ENCODE peak calls at places on chromosomes 5 and 9, in ten cellular contexts. One of them, this sample, is unnamed.

GRCh38 chr5:127875235-127876021 is 172.2 kb downstream of the CCDC192 start:
- DNase-seq in tibial artery: no peak
- DNase-seq in esophagus squamous epithelium: no peak
- DNase-seq in H1: peak; percentile 54
- DNase-seq in neuronal stem cell: peak; percentile 14
- DNase-seq in cardiac muscle cell: peak; percentile 84
- DNase-seq in psoas muscle: peak; percentile 28
- DNase-seq in transverse colon: peak; percentile 57
- DNase-seq in brain microvascular endothelial cell: peak; percentile 80
- DNase-seq in mammary epithelial cell: peak; percentile 51
- DNase-seq in this sample: peak; percentile 84

GRCh38 chr9:91659529-91660294 is 236.1 kb upstream of the NFIL3 start:
- DNase-seq in tibial artery: no peak
- DNase-seq in esophagus squamous epithelium: no peak
- DNase-seq in H1: no peak
- DNase-seq in neuronal stem cell: peak; percentile 21
- DNase-seq in cardiac muscle cell: peak; percentile 44
- DNase-seq in psoas muscle: no peak
- DNase-seq in transverse colon: no peak
- DNase-seq in brain microvascular endothelial cell: peak; percentile 37
- DNase-seq in mammary epithelial cell: no peak
- DNase-seq in this sample: no peak

GRCh38 chr5:167049771-167050567 is 1241.5 kb upstream of the WWC1 start:
- DNase-seq in tibial artery: no peak
- DNase-seq in esophagus squamous epithelium: no peak
- DNase-seq in H1: no peak
- DNase-seq in neuronal stem cell: no peak
- DNase-seq in cardiac muscle cell: peak; percentile 13
- DNase-seq in psoas muscle: no peak
- DNase-seq in transverse colon: no peak
- DNase-seq in brain microvascular endothelial cell: no peak
- DNase-seq in mammary epithelial cell: peak; percentile 1
- DNase-seq in this sample: no peak

GRCh38 chr9:76591256-76591950 is 132.4 kb downstream of the GCNT1 start:
- DNase-seq in tibial artery: no peak
- DNase-seq in esophagus squamous epithelium: no peak
- DNase-seq in H1: no peak
- DNase-seq in neuronal stem cell: no peak
- DNase-seq in cardiac muscle cell: peak; percentile 85
- DNase-seq in psoas muscle: no peak
- DNase-seq in transverse colon: no peak
- DNase-seq in brain microvascular endothelial cell: no peak
- DNase-seq in mammary epithelial cell: no peak
- DNase-seq in this sample: no peak

GRCh38 chr9:114413909-114414308 is 26.1 kb upstream of the AKNA start:
- DNase-seq in tibial artery: no peak
- DNase-seq in esophagus squamous epithelium: no peak
- DNase-seq in H1: no peak
- DNase-seq in neuronal stem cell: no peak
- DNase-seq in cardiac muscle cell: peak; percentile 22
- DNase-seq in psoas muscle: no peak
- DNase-seq in transverse colon: no peak
- DNase-seq in brain microvascular endothelial cell: peak; percentile 76
- DNase-seq in mammary epithelial cell: no peak
- DNase-seq in this sample: no peak

GRCh38 chr5:82019342-82020138 is 47.7 kb downstream of the ATG10 start:
- DNase-seq in tibial artery: no peak
- DNase-seq in esophagus squamous epithelium: no peak
- DNase-seq in H1: no peak
- DNase-seq in neuronal stem cell: no peak
- DNase-seq in cardiac muscle cell: no peak
- DNase-seq in psoas muscle: no peak
- DNase-seq in transverse colon: no peak
- DNase-seq in brain microvascular endothelial cell: no peak
- DNase-seq in mammary epithelial cell: no peak
- DNase-seq in this sample: no peak

GRCh38 chr5:34587355-34588241 is 68.5 kb upstream of the RAI14 start:
- DNase-seq in tibial artery: no peak
- DNase-seq in esophagus squamous epithelium: no peak
- DNase-seq in H1: no peak
- DNase-seq in neuronal stem cell: no peak
- DNase-seq in cardiac muscle cell: peak; percentile 56
- DNase-seq in psoas muscle: no peak
- DNase-seq in transverse colon: no peak
- DNase-seq in brain microvascular endothelial cell: peak; percentile 74
- DNase-seq in mammary epithelial cell: peak; percentile 58
- DNase-seq in this sample: peak; percentile 86

GRCh38 chr5:176629317-176629852 is 949 bp downstream of the SNCB start:
- DNase-seq in tibial artery: no peak
- DNase-seq in esophagus squamous epithelium: no peak
- DNase-seq in H1: peak; percentile 60
- DNase-seq in neuronal stem cell: no peak
- DNase-seq in cardiac muscle cell: no peak
- DNase-seq in psoas muscle: no peak
- DNase-seq in transverse colon: no peak
- DNase-seq in brain microvascular endothelial cell: no peak
- DNase-seq in mammary epithelial cell: no peak
- DNase-seq in this sample: no peak

GRCh38 chr5:55771175-55771655 is 33.4 kb downstream of the DDX4 start:
- DNase-seq in tibial artery: no peak
- DNase-seq in esophagus squamous epithelium: no peak
- DNase-seq in H1: no peak
- DNase-seq in neuronal stem cell: no peak
- DNase-seq in cardiac muscle cell: peak; percentile 3
- DNase-seq in psoas muscle: no peak
- DNase-seq in transverse colon: no peak
- DNase-seq in brain microvascular endothelial cell: no peak
- DNase-seq in mammary epithelial cell: no peak
- DNase-seq in this sample: no peak

GRCh38 chr9:34654317-34655083 is 2.5 kb downstream of the IL11RA start:
- DNase-seq in tibial artery: peak; percentile 79
- DNase-seq in esophagus squamous epithelium: no peak
- DNase-seq in H1: no peak
- DNase-seq in neuronal stem cell: no peak
- DNase-seq in cardiac muscle cell: peak; percentile 76
- DNase-seq in psoas muscle: peak; percentile 80
- DNase-seq in transverse colon: peak; percentile 51
- DNase-seq in brain microvascular endothelial cell: no peak
- DNase-seq in mammary epithelial cell: no peak
- DNase-seq in this sample: no peak

GRCh38 chr9:98037362-98037761 is 19.2 kb upstream of the NANS start:
- DNase-seq in tibial artery: no peak
- DNase-seq in esophagus squamous epithelium: no peak
- DNase-seq in H1: no peak
- DNase-seq in neuronal stem cell: no peak
- DNase-seq in cardiac muscle cell: peak; percentile 60
- DNase-seq in psoas muscle: peak; percentile 38
- DNase-seq in transverse colon: peak; percentile 47
- DNase-seq in brain microvascular endothelial cell: no peak
- DNase-seq in mammary epithelial cell: no peak
- DNase-seq in this sample: peak; percentile 51

GRCh38 chr9:111429175-111429574 is 55.0 kb downstream of the ECPAS start:
- DNase-seq in tibial artery: no peak
- DNase-seq in esophagus squamous epithelium: no peak
- DNase-seq in H1: no peak
- DNase-seq in neuronal stem cell: no peak
- DNase-seq in cardiac muscle cell: no peak
- DNase-seq in psoas muscle: no peak
- DNase-seq in transverse colon: no peak
- DNase-seq in brain microvascular endothelial cell: no peak
- DNase-seq in mammary epithelial cell: no peak
- DNase-seq in this sample: no peak

GRCh38 chr5:73793911-73794310 is 167.9 kb downstream of the ARHGEF28 start:
- DNase-seq in tibial artery: no peak
- DNase-seq in esophagus squamous epithelium: no peak
- DNase-seq in H1: no peak
- DNase-seq in neuronal stem cell: no peak
- DNase-seq in cardiac muscle cell: peak; percentile 40
- DNase-seq in psoas muscle: no peak
- DNase-seq in transverse colon: no peak
- DNase-seq in brain microvascular endothelial cell: peak; percentile 47
- DNase-seq in mammary epithelial cell: peak; percentile 32
- DNase-seq in this sample: no peak

GRCh38 chr5:173857231-173857630 is 30.9 kb upstream of the CPEB4 start:
- DNase-seq in tibial artery: no peak
- DNase-seq in esophagus squamous epithelium: no peak
- DNase-seq in H1: no peak
- DNase-seq in neuronal stem cell: no peak
- DNase-seq in cardiac muscle cell: no peak
- DNase-seq in psoas muscle: no peak
- DNase-seq in transverse colon: no peak
- DNase-seq in brain microvascular endothelial cell: no peak
- DNase-seq in mammary epithelial cell: no peak
- DNase-seq in this sample: no peak

GRCh38 chr9:110755179-110755578 is 86.6 kb downstream of the MUSK start:
- DNase-seq in tibial artery: no peak
- DNase-seq in esophagus squamous epithelium: no peak
- DNase-seq in H1: no peak
- DNase-seq in neuronal stem cell: no peak
- DNase-seq in cardiac muscle cell: no peak
- DNase-seq in psoas muscle: no peak
- DNase-seq in transverse colon: no peak
- DNase-seq in brain microvascular endothelial cell: no peak
- DNase-seq in mammary epithelial cell: peak; percentile 44
- DNase-seq in this sample: peak; percentile 38

GRCh38 chr9:37529111-37529510 is 43.4 kb downstream of the POLR1E start:
- DNase-seq in tibial artery: no peak
- DNase-seq in esophagus squamous epithelium: no peak
- DNase-seq in H1: no peak
- DNase-seq in neuronal stem cell: no peak
- DNase-seq in cardiac muscle cell: no peak
- DNase-seq in psoas muscle: no peak
- DNase-seq in transverse colon: peak; percentile 71
- DNase-seq in brain microvascular endothelial cell: peak; percentile 44
- DNase-seq in mammary epithelial cell: peak; percentile 93
- DNase-seq in this sample: no peak

GRCh38 chr9:96449844-96450612 is at the start of gene HABP4:
- DNase-seq in tibial artery: peak; percentile 97
- DNase-seq in esophagus squamous epithelium: peak; percentile 64
- DNase-seq in H1: peak; percentile 94
- DNase-seq in neuronal stem cell: peak; percentile 94
- DNase-seq in cardiac muscle cell: peak; percentile 96
- DNase-seq in psoas muscle: peak; percentile 97
- DNase-seq in transverse colon: peak; percentile 97
- DNase-seq in brain microvascular endothelial cell: peak; percentile 90
- DNase-seq in mammary epithelial cell: peak; percentile 91
- DNase-seq in this sample: peak; percentile 97

GRCh38 chr5:1660511-1660910 is 136.8 kb upstream of the LPCAT1 start:
- DNase-seq in tibial artery: no peak
- DNase-seq in esophagus squamous epithelium: no peak
- DNase-seq in H1: no peak
- DNase-seq in neuronal stem cell: no peak
- DNase-seq in cardiac muscle cell: no peak
- DNase-seq in psoas muscle: no peak
- DNase-seq in transverse colon: no peak
- DNase-seq in brain microvascular endothelial cell: no peak
- DNase-seq in mammary epithelial cell: no peak
- DNase-seq in this sample: peak; percentile 29

GRCh38 chr9:85430659-85431370 is 310.9 kb downstream of the AGTPBP1 start:
- DNase-seq in tibial artery: no peak
- DNase-seq in esophagus squamous epithelium: no peak
- DNase-seq in H1: no peak
- DNase-seq in neuronal stem cell: no peak
- DNase-seq in cardiac muscle cell: no peak
- DNase-seq in psoas muscle: no peak
- DNase-seq in transverse colon: no peak
- DNase-seq in brain microvascular endothelial cell: no peak
- DNase-seq in mammary epithelial cell: no peak
- DNase-seq in this sample: no peak

GRCh38 chr9:110152704-110153374 is 55.1 kb downstream of the C9orf152 start:
- DNase-seq in tibial artery: no peak
- DNase-seq in esophagus squamous epithelium: no peak
- DNase-seq in H1: peak; percentile 53
- DNase-seq in neuronal stem cell: peak; percentile 65
- DNase-seq in cardiac muscle cell: peak; percentile 71
- DNase-seq in psoas muscle: no peak
- DNase-seq in transverse colon: no peak
- DNase-seq in brain microvascular endothelial cell: peak; percentile 38
- DNase-seq in mammary epithelial cell: peak; percentile 45
- DNase-seq in this sample: no peak

GRCh38 chr9:137316012-137316981 is 14.2 kb upstream of the NRARP start:
- DNase-seq in tibial artery: no peak
- DNase-seq in esophagus squamous epithelium: no peak
- DNase-seq in H1: peak; percentile 79
- DNase-seq in neuronal stem cell: no peak
- DNase-seq in cardiac muscle cell: peak; percentile 56
- DNase-seq in psoas muscle: no peak
- DNase-seq in transverse colon: peak; percentile 66
- DNase-seq in brain microvascular endothelial cell: no peak
- DNase-seq in mammary epithelial cell: peak; percentile 32
- DNase-seq in this sample: peak; percentile 71

GRCh38 chr5:126376443-126376842 is 46.8 kb upstream of the GRAMD2B start:
- DNase-seq in tibial artery: peak; percentile 47
- DNase-seq in esophagus squamous epithelium: no peak
- DNase-seq in H1: no peak
- DNase-seq in neuronal stem cell: no peak
- DNase-seq in cardiac muscle cell: no peak
- DNase-seq in psoas muscle: no peak
- DNase-seq in transverse colon: no peak
- DNase-seq in brain microvascular endothelial cell: no peak
- DNase-seq in mammary epithelial cell: no peak
- DNase-seq in this sample: no peak
- H3K27ac ChIP-seq in tibial artery: peak overlapping the region; percentile 25
- H3K27ac ChIP-seq in esophagus squamous epithelium: no peak overlapping the region
- H3K27ac ChIP-seq in H1: no peak overlapping the region
- H3K27ac ChIP-seq in neuronal stem cell: no peak overlapping the region
- H3K27ac ChIP-seq in cardiac muscle cell: no peak overlapping the region
- H3K27ac ChIP-seq in psoas muscle: no peak overlapping the region
- H3K27ac ChIP-seq in transverse colon: no peak overlapping the region
- H3K27ac ChIP-seq in brain microvascular endothelial cell: no peak overlapping the region
- H3K27ac ChIP-seq in mammary epithelial cell: no peak overlapping the region
- H3K27ac ChIP-seq in this sample: no peak overlapping the region

GRCh38 chr5:141883184-141883947 is 5.2 kb upstream of the PCDH1 start:
- DNase-seq in tibial artery: no peak
- DNase-seq in esophagus squamous epithelium: no peak
- DNase-seq in H1: peak; percentile 91
- DNase-seq in neuronal stem cell: peak; percentile 73
- DNase-seq in cardiac muscle cell: peak; percentile 50
- DNase-seq in psoas muscle: peak; percentile 47
- DNase-seq in transverse colon: no peak
- DNase-seq in brain microvascular endothelial cell: no peak
- DNase-seq in mammary epithelial cell: peak; percentile 28
- DNase-seq in this sample: no peak
- H3K27me3 ChIP-seq in tibial artery: no peaks in the 10 kb centered on the region
- H3K27me3 ChIP-seq in esophagus squamous epithelium: peaks cover 9% of the 10 kb centered on the region
- H3K27me3 ChIP-seq in H1: no peaks in the 10 kb centered on the region
- H3K27me3 ChIP-seq in neuronal stem cell: no peaks in the 10 kb centered on the region
- H3K27me3 ChIP-seq in cardiac muscle cell: peaks cover 64% of the 10 kb centered on the region
- H3K27me3 ChIP-seq in psoas muscle: peaks cover 46% of the 10 kb centered on the region
- H3K27me3 ChIP-seq in transverse colon: peaks cover 31% of the 10 kb centered on the region
- H3K27me3 ChIP-seq in brain microvascular endothelial cell: peaks cover 45% of the 10 kb centered on the region
- H3K27me3 ChIP-seq in mammary epithelial cell: peaks cover 12% of the 10 kb centered on the region
- H3K27me3 ChIP-seq in this sample: no peaks in the 10 kb centered on the region

GRCh38 chr5:149046196-149046829 is 16.5 kb downstream of the SH3TC2 start:
- DNase-seq in tibial artery: no peak
- DNase-seq in esophagus squamous epithelium: no peak
- DNase-seq in H1: no peak
- DNase-seq in neuronal stem cell: no peak
- DNase-seq in cardiac muscle cell: peak; percentile 37
- DNase-seq in psoas muscle: no peak
- DNase-seq in transverse colon: no peak
- DNase-seq in brain microvascular endothelial cell: peak; percentile 82
- DNase-seq in mammary epithelial cell: no peak
- DNase-seq in this sample: no peak
- H3K27ac ChIP-seq in tibial artery: no peak overlapping the region
- H3K27ac ChIP-seq in esophagus squamous epithelium: no peak overlapping the region
- H3K27ac ChIP-seq in H1: no peak overlapping the region
- H3K27ac ChIP-seq in neuronal stem cell: no peak overlapping the region
- H3K27ac ChIP-seq in cardiac muscle cell: no peak overlapping the region
- H3K27ac ChIP-seq in psoas muscle: no peak overlapping the region
- H3K27ac ChIP-seq in transverse colon: no peak overlapping the region
- H3K27ac ChIP-seq in brain microvascular endothelial cell: no peak overlapping the region
- H3K27ac ChIP-seq in mammary epithelial cell: no peak overlapping the region
- H3K27ac ChIP-seq in this sample: no peak overlapping the region

GRCh38 chr5:159762921-159763320 is 153.4 kb upstream of the ADRA1B start:
- DNase-seq in tibial artery: no peak
- DNase-seq in esophagus squamous epithelium: no peak
- DNase-seq in H1: no peak
- DNase-seq in neuronal stem cell: no peak
- DNase-seq in cardiac muscle cell: peak; percentile 64
- DNase-seq in psoas muscle: no peak
- DNase-seq in transverse colon: no peak
- DNase-seq in brain microvascular endothelial cell: no peak
- DNase-seq in mammary epithelial cell: no peak
- DNase-seq in this sample: no peak
- H3K27me3 ChIP-seq in tibial artery: no peaks in the 10 kb centered on the region
- H3K27me3 ChIP-seq in esophagus squamous epithelium: no peaks in the 10 kb centered on the region
- H3K27me3 ChIP-seq in H1: no peaks in the 10 kb centered on the region
- H3K27me3 ChIP-seq in neuronal stem cell: no peaks in the 10 kb centered on the region
- H3K27me3 ChIP-seq in cardiac muscle cell: no peaks in the 10 kb centered on the region
- H3K27me3 ChIP-seq in psoas muscle: no peaks in the 10 kb centered on the region
- H3K27me3 ChIP-seq in transverse colon: no peaks in the 10 kb centered on the region
- H3K27me3 ChIP-seq in brain microvascular endothelial cell: no peaks in the 10 kb centered on the region
- H3K27me3 ChIP-seq in mammary epithelial cell: no peaks in the 10 kb centered on the region
- H3K27me3 ChIP-seq in this sample: no peaks in the 10 kb centered on the region

This sample was measured in PC-9.